ENCODE peak calls at places on chromosomes 11 and 22, in ten cellular contexts. Z is heart left ventricle; T is tibial artery; D is SJSA1; P is small intestine; Q is iPS DF 6.9; G is CD4-positive, CD25-positive, alpha-beta regulatory T cell; X is mucosa of descending colon; J is tibial nerve; Y is HCT116. M is an unnamed sample.

GRCh38 chr11:102241026-102241425 is 76.3 kb upstream of the BIRC3 start:
- DNase-seq in X (no peak), Y (no peak), J (no peak), P (no peak), G (no peak), Q (no peak), D (no peak), T (no peak), Z (no peak), M (no peak)

GRCh38 chr11:116420770-116421528 is 351.8 kb downstream of the BUD13 start:
- DNase-seq in Z (no peak), X (no peak), D (no peak), Q (no peak), J (no peak), P (peak; percentile 91), Y (peak; percentile 10), G (no peak), T (no peak), M (no peak)

GRCh38 chr11:116168459-116168787 is 604.4 kb downstream of the BUD13 start:
- DNase-seq in Z (no peak), G (no peak), X (no peak), P (no peak), J (no peak), Q (no peak), D (no peak), T (no peak), Y (no peak), M (no peak)

GRCh38 chr22:20486229-20486628 is 9.4 kb downstream of the KLHL22 start:
- DNase-seq in D (no peak), T (no peak), Y (no peak), G (no peak), X (no peak), Q (no peak), Z (no peak), J (no peak), P (no peak), M (no peak)

GRCh38 chr22:37254206-37254866 is 10.3 kb upstream of the RAC2 start:
- DNase-seq in J (no peak), Q (no peak), G (no peak), Y (no peak), Z (no peak), X (no peak), P (no peak), D (peak; percentile 54), T (no peak), M (peak; percentile 31)

GRCh38 chr11:17508306-17508705 is 31.7 kb upstream of the ABCC8 start:
- DNase-seq in T (no peak), P (no peak), G (no peak), Y (no peak), Q (no peak), D (no peak), Z (peak; percentile 28), X (no peak), J (no peak), M (no peak)

GRCh38 chr11:17646451-17647145 is 72.8 kb upstream of the MYOD1 start:
- DNase-seq in T (no peak), D (no peak), X (no peak), Y (no peak), Z (no peak), P (no peak), G (no peak), J (no peak), Q (no peak), M (no peak)

GRCh38 chr11:60972182-60973030 is 926 bp downstream of the CD6 start:
- DNase-seq in D (no peak), X (peak; percentile 37), Z (no peak), Q (no peak), G (peak; percentile 41), J (no peak), Y (no peak), T (no peak), P (no peak), M (no peak)

GRCh38 chr22:45565171-45565570 is 62.5 kb downstream of the FBLN1 start:
- DNase-seq in D (no peak), Y (no peak), X (no peak), T (no peak), J (no peak), P (no peak), Q (no peak), G (no peak), Z (no peak), M (no peak)

GRCh38 chr11:58276151-58276550 is 8.1 kb upstream of the OR10W1 start:
- DNase-seq in Q (no peak), T (no peak), D (no peak), X (no peak), G (no peak), P (no peak), J (no peak), Y (no peak), Z (no peak), M (no peak)

GRCh38 chr11:124837491-124837856 is 27.8 kb upstream of the ROBO3 start:
- DNase-seq in D (peak; percentile 54), Z (peak; percentile 26), Q (no peak), X (no peak), Y (peak; percentile 72), P (peak; percentile 31), G (no peak), T (no peak), J (peak; percentile 24), M (no peak)

GRCh38 chr11:60867871-60868681 is 734 bp downstream of the ZP1 start:
- DNase-seq in Z (peak; percentile 3), Q (no peak), J (no peak), D (no peak), G (no peak), P (no peak), X (no peak), Y (no peak), T (peak; percentile 33), M (peak; percentile 8)

GRCh38 chr11:106091480-106092123 is 14.1 kb downstream of the AASDHPPT start:
- DNase-seq in X (no peak), Y (no peak), J (no peak), G (no peak), Z (no peak), T (no peak), P (no peak), D (peak; percentile 40), Q (no peak), M (no peak)

DNA sequence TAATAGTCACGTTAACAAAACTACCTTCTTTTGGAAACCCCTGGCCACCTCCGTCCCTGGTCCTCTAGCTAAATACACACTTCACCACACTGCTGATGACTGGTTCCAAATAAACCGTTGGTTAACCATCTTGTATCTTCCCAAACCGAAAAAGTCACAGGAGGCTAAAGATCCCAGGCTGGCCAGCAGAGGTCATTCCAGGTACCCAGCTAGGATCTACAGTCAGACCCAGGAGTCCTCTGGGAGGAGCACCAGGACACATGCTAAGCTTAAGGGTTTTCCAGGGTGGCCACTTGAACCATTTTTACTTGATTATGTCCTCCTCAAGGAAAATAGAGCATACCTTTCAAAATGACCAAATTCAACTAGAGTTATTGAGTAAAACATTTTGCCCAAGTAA is 103.2 kb downstream of the ETS1 start:
- DNase-seq in Q (no peak), P (no peak), Y (no peak), X (no peak), J (no peak), G (no peak), D (no peak), Z (no peak), T (no peak), M (no peak)
- H3K4me3 ChIP-seq in Q (no peak overlapping the region), P (no peak overlapping the region), Y (no peak overlapping the region), X (no peak overlapping the region), J (no peak overlapping the region), G (peak overlapping the region; percentile 76), D (no peak overlapping the region), Z (no peak overlapping the region), T (no peak overlapping the region), M (no peak overlapping the region)

GRCh38 chr11:67492801-67493547 is 10.1 kb downstream of the AIP start:
- DNase-seq in Y (no peak), X (peak; percentile 51), D (no peak), Z (no peak), G (no peak), Q (no peak), P (no peak), T (no peak), J (no peak), M (no peak)
- H3K36me3 ChIP-seq in Y (peaks cover 5% of the 10 kb centered on the region), X (peaks cover 3% of the 10 kb centered on the region), D (peaks cover 50% of the 10 kb centered on the region), Z (peaks cover 71% of the 10 kb centered on the region), G (peaks cover 62% of the 10 kb centered on the region), Q (peaks cover 34% of the 10 kb centered on the region), P (peaks cover 36% of the 10 kb centered on the region), T (peaks cover 94% of the 10 kb centered on the region), J (peaks cover 20% of the 10 kb centered on the region), M (peaks cover 91% of the 10 kb centered on the region)

GRCh38 chr11:75768112-75768908 is at the start of gene DGAT2:
- DNase-seq in T (peak; percentile 72), Q (no peak), Y (peak; percentile 47), P (peak; percentile 75), G (peak; percentile 68), Z (peak; percentile 83), X (peak; percentile 85), J (peak; percentile 43), D (peak; percentile 38), M (peak; percentile 88)
- H3K4me1 ChIP-seq in T (peaks cover 16% of the 10 kb centered on the region), Q (peaks cover 1% of the 10 kb centered on the region), Y (peaks cover 17% of the 10 kb centered on the region), P (no peaks in the 10 kb centered on the region), G (peaks cover 19% of the 10 kb centered on the region), Z (peaks cover 11% of the 10 kb centered on the region), X (peaks cover 13% of the 10 kb centered on the region), J (no peaks in the 10 kb centered on the region), D (peaks cover 8% of the 10 kb centered on the region), M (peaks cover 38% of the 10 kb centered on the region)

GRCh38 chr22:22960307-22960706 is 72.7 kb downstream of the IGLL5 start:
- DNase-seq in Q (no peak), Y (no peak), Z (peak; percentile 36), G (no peak), X (no peak), T (no peak), P (peak; percentile 15), J (no peak), D (no peak), M (no peak)

GRCh38 chr22:22961574-22961973 is 74.0 kb downstream of the IGLL5 start:
- DNase-seq in J (no peak), D (no peak), X (no peak), T (no peak), P (no peak), Y (no peak), Q (no peak), Z (no peak), G (no peak), M (no peak)

GRCh38 chr22:22957090-22957489 is 69.5 kb downstream of the IGLL5 start:
- DNase-seq in P (no peak), Y (no peak), Q (no peak), D (no peak), J (no peak), G (no peak), Z (no peak), X (no peak), T (no peak), M (no peak)

GRCh38 chr22:22958621-22959020 is 71.0 kb downstream of the IGLL5 start:
- DNase-seq in D (no peak), G (no peak), J (no peak), Y (no peak), P (no peak), T (no peak), Z (no peak), X (no peak), Q (no peak), M (no peak)

DNA sequence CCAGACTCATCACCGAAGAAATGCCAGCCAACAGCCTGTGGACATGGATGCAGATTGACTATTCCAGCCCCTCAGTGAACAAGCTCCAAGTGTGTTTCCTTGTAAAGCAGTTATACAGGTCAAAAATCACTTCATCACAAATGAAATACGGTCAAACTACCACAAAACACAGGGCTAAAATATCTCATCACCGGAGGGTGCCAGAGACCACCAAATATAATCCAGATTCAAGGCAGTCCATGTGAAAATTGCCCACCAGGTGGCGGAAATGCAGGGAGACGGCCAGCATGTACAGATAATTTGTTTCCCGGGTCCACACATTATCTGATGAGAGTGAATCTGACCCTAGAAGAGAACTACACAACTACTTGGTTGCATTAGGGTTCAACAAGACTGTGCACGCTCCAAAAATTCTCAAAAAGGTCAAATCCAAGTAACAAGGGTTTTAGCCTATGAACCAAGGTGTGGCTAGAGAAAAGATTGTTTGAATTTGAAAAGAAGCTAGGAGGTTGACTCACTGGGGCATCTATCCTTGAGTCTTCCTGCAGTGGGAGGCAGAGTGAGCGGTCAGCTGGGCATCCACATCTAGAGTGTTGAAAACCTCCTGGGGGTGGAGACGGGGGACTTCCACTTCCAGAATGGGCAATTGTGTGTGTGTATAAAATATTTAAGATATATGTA is 71.7 kb downstream of the IGLL5 start:
- DNase-seq in T (no peak), Q (peak; percentile 50), G (peak; percentile 61), Z (peak; percentile 70), P (peak; percentile 78), Y (peak; percentile 80), D (peak; percentile 76), X (no peak), J (peak; percentile 96), M (no peak)
- H3K4me3 ChIP-seq in T (no peak overlapping the region), Q (no peak overlapping the region), G (no peak overlapping the region), Z (no peak overlapping the region), P (no peak overlapping the region), Y (no peak overlapping the region), D (no peak overlapping the region), X (no peak overlapping the region), J (no peak overlapping the region), M (no peak overlapping the region)

M was measured in lower lobe of right lung.